ENCODE peak calls at places on chromosomes 7 and 10, in eight cellular contexts. Y, O, A, U, E, V, P and S are unnamed samples.

GRCh38 chr10:52747680-52748079 is 24.9 kb downstream of the MBL2 start:
- DNase-seq in Y (no peak), O (no peak), A (no peak), U (no peak), E (no peak), V (no peak), P (no peak), S (no peak)

GRCh38 chr10:45308707-45309106 is 6.7 kb downstream of the OR13A1 start:
- DNase-seq in Y (no peak), O (no peak), A (peak; percentile 3), U (no peak), E (no peak), V (peak; percentile 55), P (no peak), S (no peak)

GRCh38 chr7:116588225-116588624 is 63.4 kb downstream of the CAV1 start:
- DNase-seq in Y (no peak), O (no peak), A (peak; percentile 71), U (no peak), E (no peak), V (no peak), P (no peak), S (no peak)

GRCh38 chr10:62639139-62639538 is 165.4 kb upstream of the ADO start:
- DNase-seq in Y (no peak), O (no peak), A (no peak), U (no peak), E (no peak), V (no peak), P (no peak), S (no peak)

GRCh38 chr10:93859049-93859655 is 34.6 kb upstream of the SLC35G1 start:
- DNase-seq in Y (no peak), O (peak; percentile 16), A (no peak), U (no peak), E (no peak), V (no peak), P (no peak), S (no peak)

GRCh38 chr7:21702303-21702702 is 159.5 kb downstream of the DNAH11 start:
- DNase-seq in Y (no peak), O (no peak), A (no peak), U (no peak), E (no peak), V (no peak), P (no peak), S (no peak)

GRCh38 chr10:33190406-33190805 is 144.1 kb downstream of the NRP1 start:
- DNase-seq in Y (no peak), O (no peak), A (no peak), U (no peak), E (no peak), V (no peak), P (no peak), S (no peak)

GRCh38 chr7:66503551-66504031 is 125.1 kb upstream of the KCTD7 start:
- DNase-seq in Y (peak; percentile 14), O (no peak), A (no peak), U (no peak), E (no peak), V (no peak), P (no peak), S (no peak)

GRCh38 chr10:102401735-102402511 is 6.4 kb downstream of the NFKB2 start:
- DNase-seq in Y (no peak), O (peak; percentile 77), A (peak; percentile 81), U (no peak), E (no peak), V (no peak), P (no peak), S (no peak)

GRCh38 chr10:122292376-122292775 is 21.3 kb downstream of the BTBD16 start:
- DNase-seq in Y (no peak), O (no peak), A (no peak), U (no peak), E (no peak), V (no peak), P (no peak), S (no peak)

GRCh38 chr7:12771378-12771877 is 84.0 kb downstream of the ARL4A start:
- DNase-seq in Y (peak; percentile 26), O (no peak), A (peak; percentile 6), U (peak; percentile 33), E (peak; percentile 55), V (no peak), P (no peak), S (peak; percentile 50)

GRCh38 chr7:414681-415560 is 104.7 kb downstream of the PDGFA start:
- DNase-seq in Y (no peak), O (no peak), A (no peak), U (peak; percentile 16), E (peak; percentile 36), V (no peak), P (no peak), S (no peak)

GRCh38 chr7:16034353-16034752 is 347.9 kb upstream of the MEOX2 start:
- DNase-seq in Y (no peak), O (no peak), A (peak; percentile 52), U (no peak), E (no peak), V (no peak), P (no peak), S (no peak)

GRCh38 chr10:132272061-132272766 is 35.5 kb downstream of the STK32C start:
- DNase-seq in Y (peak; percentile 43), O (no peak), A (no peak), U (peak; percentile 69), E (peak; percentile 64), V (no peak), P (no peak), S (no peak)

GRCh38 chr7:84073476-84073875 is 121.1 kb downstream of the SEMA3A start:
- DNase-seq in Y (no peak), O (no peak), A (no peak), U (no peak), E (no peak), V (no peak), P (no peak), S (no peak)

GRCh38 chr7:129864042-129864441 is 88.7 kb downstream of the UBE2H start:
- DNase-seq in Y (peak; percentile 39), O (no peak), A (peak; percentile 34), U (no peak), E (peak; percentile 58), V (no peak), P (no peak), S (no peak)

GRCh38 chr7:129865932-129866214 is 86.9 kb downstream of the UBE2H start:
- DNase-seq in Y (no peak), O (no peak), A (no peak), U (no peak), E (no peak), V (no peak), P (no peak), S (no peak)

GRCh38 chr7:129862672-129863071 is 90.1 kb downstream of the UBE2H start:
- DNase-seq in Y (no peak), O (no peak), A (no peak), U (no peak), E (no peak), V (peak; percentile 26), P (no peak), S (no peak)

GRCh38 chr7:129865093-129865931 is 87.4 kb downstream of the UBE2H start:
- DNase-seq in Y (no peak), O (no peak), A (no peak), U (no peak), E (no peak), V (no peak), P (no peak), S (no peak)

DNA sequence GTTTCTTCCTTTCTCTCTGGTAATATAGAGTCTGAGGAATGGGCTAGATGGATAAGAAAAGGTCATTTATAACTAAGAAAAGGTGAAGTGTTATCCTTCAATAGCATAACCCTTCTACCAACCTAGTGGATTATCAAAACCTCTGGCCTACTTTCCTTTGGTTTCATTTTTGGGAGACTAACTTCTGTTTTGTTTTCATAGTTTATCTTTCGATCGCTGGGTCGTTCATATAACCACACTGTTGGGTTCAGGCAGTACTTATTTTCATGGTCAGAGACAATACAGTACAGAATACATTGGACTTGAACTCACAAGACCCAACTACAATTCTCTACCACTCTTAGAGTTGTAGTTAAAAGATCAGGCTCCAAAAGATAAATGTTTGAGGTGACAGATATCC is 86.5 kb downstream of the UBE2H start:
- DNase-seq in Y (no peak), O (no peak), A (no peak), U (no peak), E (no peak), V (no peak), P (no peak), S (no peak)
- H3K27ac ChIP-seq in Y (no peak overlapping the region), O (peak overlapping the region; percentile 76), A (no peak overlapping the region), U (no peak overlapping the region), E (peak overlapping the region; percentile 92), V (no peak overlapping the region), P (no peak overlapping the region), S (no peak overlapping the region)

GRCh38 chr7:150973571-150974451 is 4.3 kb downstream of the KCNH2 start:
- DNase-seq in Y (no peak), O (no peak), A (no peak), U (no peak), E (no peak), V (no peak), P (no peak), S (peak; percentile 82)
- H3K4me3 ChIP-seq in Y (peak overlapping the region; percentile 37), O (peak overlapping the region; percentile 83), A (no peak overlapping the region), U (no peak overlapping the region), E (no peak overlapping the region), V (no peak overlapping the region), P (peak overlapping the region; percentile 2), S (peak overlapping the region; percentile 60)

GRCh38 chr7:102446387-102447156 is 13.2 kb downstream of the ORAI2 start:
- DNase-seq in Y (no peak), O (no peak), A (no peak), U (no peak), E (no peak), V (no peak), P (no peak), S (no peak)
- H3K27ac ChIP-seq in Y (no peak overlapping the region), O (no peak overlapping the region), A (no peak overlapping the region), U (no peak overlapping the region), E (no peak overlapping the region), V (no peak overlapping the region), P (no peak overlapping the region), S (no peak overlapping the region)

GRCh38 chr7:100034871-100035510 is 14.6 kb upstream of the ZSCAN21 start:
- DNase-seq in Y (no peak), O (no peak), A (no peak), U (no peak), E (no peak), V (no peak), P (no peak), S (no peak)

GRCh38 chr7:100040575-100040974 is 9.0 kb upstream of the ZSCAN21 start:
- DNase-seq in Y (no peak), O (no peak), A (no peak), U (no peak), E (no peak), V (no peak), P (no peak), S (no peak)

GRCh38 chr7:100033526-100033925 is 16.0 kb upstream of the ZSCAN21 start:
- DNase-seq in Y (no peak), O (no peak), A (no peak), U (no peak), E (no peak), V (no peak), P (no peak), S (no peak)

GRCh38 chr7:100035865-100036264 is 13.7 kb upstream of the ZSCAN21 start:
- DNase-seq in Y (no peak), O (no peak), A (no peak), U (no peak), E (no peak), V (no peak), P (no peak), S (no peak)

DNA sequence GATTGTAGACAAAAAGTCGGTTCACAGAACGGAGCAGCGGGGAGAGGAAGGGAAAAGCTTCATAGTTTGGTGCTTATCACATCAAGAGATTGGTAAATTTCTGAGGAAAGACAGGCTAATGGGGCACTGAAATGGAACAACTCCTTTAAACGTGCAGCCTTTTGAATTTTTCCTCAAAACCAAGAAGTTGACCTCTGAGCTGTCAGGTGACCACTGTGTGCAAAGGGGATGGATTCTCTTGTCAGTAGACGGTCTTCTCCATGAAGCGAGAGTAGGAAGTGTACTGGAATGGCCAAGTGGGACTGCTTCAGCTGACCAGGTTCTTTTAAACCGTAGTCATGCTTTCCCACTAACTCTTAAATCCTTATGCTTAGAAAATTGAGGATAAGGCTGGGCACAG is 11.2 kb upstream of the ZSCAN21 start:
- DNase-seq in Y (no peak), O (no peak), A (no peak), U (no peak), E (no peak), V (no peak), P (no peak), S (no peak)
- H3K4me3 ChIP-seq in Y (no peak overlapping the region), O (no peak overlapping the region), A (no peak overlapping the region), U (no peak overlapping the region), E (no peak overlapping the region), V (no peak overlapping the region), P (no peak overlapping the region), S (no peak overlapping the region)